ENCODE peak calls at places on chromosomes 3 and 15, in six cellular contexts. One of them, this sample, is unnamed.

GRCh38 chr3:36740822-36741221 is 23.5 kb downstream of the DCLK3 start:
- DNase-seq in hepatocyte: no peak
- DNase-seq in MM.1S: no peak
- DNase-seq in foreskin keratinocyte: no peak
- DNase-seq in colonic mucosa: no peak
- DNase-seq in brain microvascular endothelial cell: no peak
- DNase-seq in this sample: no peak

GRCh38 chr3:196016485-196016884 is 65.4 kb downstream of the TFRC start:
- DNase-seq in hepatocyte: no peak
- DNase-seq in MM.1S: no peak
- DNase-seq in foreskin keratinocyte: peak
- DNase-seq in colonic mucosa: no peak
- DNase-seq in brain microvascular endothelial cell: peak
- DNase-seq in this sample: no peak

GRCh38 chr15:92502930-92503329 is 109.2 kb downstream of the ST8SIA2 start:
- DNase-seq in hepatocyte: no peak
- DNase-seq in MM.1S: no peak
- DNase-seq in foreskin keratinocyte: no peak
- DNase-seq in colonic mucosa: no peak
- DNase-seq in brain microvascular endothelial cell: no peak
- DNase-seq in this sample: no peak

GRCh38 chr3:197809356-197810020 is 18.4 kb downstream of the LRCH3 start:
- DNase-seq in hepatocyte: peak
- DNase-seq in MM.1S: no peak
- DNase-seq in foreskin keratinocyte: no peak
- DNase-seq in colonic mucosa: no peak
- DNase-seq in brain microvascular endothelial cell: peak
- DNase-seq in this sample: no peak

GRCh38 chr3:182019926-182020325 is 308.2 kb downstream of the SOX2 start:
- DNase-seq in hepatocyte: no peak
- DNase-seq in MM.1S: no peak
- DNase-seq in foreskin keratinocyte: no peak
- DNase-seq in colonic mucosa: no peak
- DNase-seq in brain microvascular endothelial cell: no peak
- DNase-seq in this sample: no peak

GRCh38 chr15:101019351-101019750 is 100.2 kb downstream of the LRRK1 start:
- DNase-seq in hepatocyte: no peak
- DNase-seq in MM.1S: no peak
- DNase-seq in foreskin keratinocyte: no peak
- DNase-seq in colonic mucosa: peak
- DNase-seq in brain microvascular endothelial cell: no peak
- DNase-seq in this sample: no peak

GRCh38 chr15:100869151-100869999 is 10.3 kb upstream of the ALDH1A3 start:
- DNase-seq in hepatocyte: no peak
- DNase-seq in MM.1S: no peak
- DNase-seq in foreskin keratinocyte: no peak
- DNase-seq in colonic mucosa: no peak
- DNase-seq in brain microvascular endothelial cell: no peak
- DNase-seq in this sample: no peak

GRCh38 chr3:19467761-19468160 is 319.5 kb downstream of the KCNH8 start:
- DNase-seq in hepatocyte: no peak
- DNase-seq in MM.1S: no peak
- DNase-seq in foreskin keratinocyte: peak
- DNase-seq in colonic mucosa: no peak
- DNase-seq in brain microvascular endothelial cell: no peak
- DNase-seq in this sample: no peak

GRCh38 chr15:47326506-47326905 is 390.8 kb upstream of the SEMA6D start:
- DNase-seq in hepatocyte: no peak
- DNase-seq in MM.1S: no peak
- DNase-seq in foreskin keratinocyte: no peak
- DNase-seq in colonic mucosa: no peak
- DNase-seq in brain microvascular endothelial cell: no peak
- DNase-seq in this sample: no peak

GRCh38 chr3:167740961-167741587 is 5.6 kb downstream of the SERPINI1 start:
- DNase-seq in hepatocyte: peak
- DNase-seq in MM.1S: peak
- DNase-seq in foreskin keratinocyte: no peak
- DNase-seq in colonic mucosa: no peak
- DNase-seq in brain microvascular endothelial cell: peak
- DNase-seq in this sample: peak

GRCh38 chr15:60973637-60974415 is 255.3 kb downstream of the RORA start:
- DNase-seq in hepatocyte: no peak
- DNase-seq in MM.1S: no peak
- DNase-seq in foreskin keratinocyte: peak
- DNase-seq in colonic mucosa: no peak
- DNase-seq in brain microvascular endothelial cell: peak
- DNase-seq in this sample: no peak

GRCh38 chr15:57340673-57341259 is 35.5 kb upstream of the CGNL1 start:
- DNase-seq in hepatocyte: peak
- DNase-seq in MM.1S: peak
- DNase-seq in foreskin keratinocyte: peak
- DNase-seq in colonic mucosa: peak
- DNase-seq in brain microvascular endothelial cell: peak
- DNase-seq in this sample: peak

GRCh38 chr3:129618901-129619671 is 12.6 kb upstream of the PLXND1 start:
- DNase-seq in hepatocyte: no peak
- DNase-seq in MM.1S: no peak
- DNase-seq in foreskin keratinocyte: no peak
- DNase-seq in colonic mucosa: peak
- DNase-seq in brain microvascular endothelial cell: no peak
- DNase-seq in this sample: no peak

GRCh38 chr15:25883860-25884259 is 20.7 kb upstream of the ATP10A start:
- DNase-seq in hepatocyte: no peak
- DNase-seq in MM.1S: no peak
- DNase-seq in foreskin keratinocyte: no peak
- DNase-seq in colonic mucosa: no peak
- DNase-seq in brain microvascular endothelial cell: peak
- DNase-seq in this sample: no peak

GRCh38 chr15:66803182-66803729 is 101.2 kb downstream of the SMAD6 start:
- DNase-seq in hepatocyte: peak
- DNase-seq in MM.1S: no peak
- DNase-seq in foreskin keratinocyte: peak
- DNase-seq in colonic mucosa: peak
- DNase-seq in brain microvascular endothelial cell: peak
- DNase-seq in this sample: peak

GRCh38 chr3:129068291-129068886 is 7.8 kb downstream of the GP9 start:
- DNase-seq in hepatocyte: no peak
- DNase-seq in MM.1S: peak
- DNase-seq in foreskin keratinocyte: no peak
- DNase-seq in colonic mucosa: no peak
- DNase-seq in brain microvascular endothelial cell: no peak
- DNase-seq in this sample: peak

GRCh38 chr3:23387286-23387918 is 184.3 kb downstream of the UBE2E2 start:
- DNase-seq in hepatocyte: no peak
- DNase-seq in MM.1S: no peak
- DNase-seq in foreskin keratinocyte: no peak
- DNase-seq in colonic mucosa: no peak
- DNase-seq in brain microvascular endothelial cell: no peak
- DNase-seq in this sample: no peak

GRCh38 chr15:93311620-93312019 is 222.6 kb upstream of the RGMA start:
- DNase-seq in hepatocyte: no peak
- DNase-seq in MM.1S: no peak
- DNase-seq in foreskin keratinocyte: no peak
- DNase-seq in colonic mucosa: no peak
- DNase-seq in brain microvascular endothelial cell: no peak
- DNase-seq in this sample: no peak

GRCh38 chr15:36737430-36737891 is 158.0 kb downstream of the CDIN1 start:
- DNase-seq in hepatocyte: no peak
- DNase-seq in MM.1S: no peak
- DNase-seq in foreskin keratinocyte: peak
- DNase-seq in colonic mucosa: no peak
- DNase-seq in brain microvascular endothelial cell: peak
- DNase-seq in this sample: no peak

GRCh38 chr3:20809356-20809755 is 623.4 kb upstream of the SGO1 start:
- DNase-seq in hepatocyte: no peak
- DNase-seq in MM.1S: no peak
- DNase-seq in foreskin keratinocyte: peak
- DNase-seq in colonic mucosa: no peak
- DNase-seq in brain microvascular endothelial cell: no peak
- DNase-seq in this sample: no peak

GRCh38 chr15:63277044-63277892 is at the start of gene APH1B:
- DNase-seq in hepatocyte: peak
- DNase-seq in MM.1S: peak
- DNase-seq in foreskin keratinocyte: peak
- DNase-seq in colonic mucosa: peak
- DNase-seq in brain microvascular endothelial cell: no peak
- DNase-seq in this sample: peak

GRCh38 chr15:63283126-63283525 is 5.7 kb downstream of the APH1B start:
- DNase-seq in hepatocyte: no peak
- DNase-seq in MM.1S: no peak
- DNase-seq in foreskin keratinocyte: no peak
- DNase-seq in colonic mucosa: no peak
- DNase-seq in brain microvascular endothelial cell: no peak
- DNase-seq in this sample: no peak

GRCh38 chr15:63274427-63274826 is 3.0 kb upstream of the APH1B start:
- DNase-seq in hepatocyte: no peak
- DNase-seq in MM.1S: no peak
- DNase-seq in foreskin keratinocyte: no peak
- DNase-seq in colonic mucosa: no peak
- DNase-seq in brain microvascular endothelial cell: no peak
- DNase-seq in this sample: no peak

GRCh38 chr15:63276342-63277043 is 912 bp upstream of the APH1B start:
- DNase-seq in hepatocyte: no peak
- DNase-seq in MM.1S: no peak
- DNase-seq in foreskin keratinocyte: peak
- DNase-seq in colonic mucosa: no peak
- DNase-seq in brain microvascular endothelial cell: no peak
- DNase-seq in this sample: no peak

DNA sequence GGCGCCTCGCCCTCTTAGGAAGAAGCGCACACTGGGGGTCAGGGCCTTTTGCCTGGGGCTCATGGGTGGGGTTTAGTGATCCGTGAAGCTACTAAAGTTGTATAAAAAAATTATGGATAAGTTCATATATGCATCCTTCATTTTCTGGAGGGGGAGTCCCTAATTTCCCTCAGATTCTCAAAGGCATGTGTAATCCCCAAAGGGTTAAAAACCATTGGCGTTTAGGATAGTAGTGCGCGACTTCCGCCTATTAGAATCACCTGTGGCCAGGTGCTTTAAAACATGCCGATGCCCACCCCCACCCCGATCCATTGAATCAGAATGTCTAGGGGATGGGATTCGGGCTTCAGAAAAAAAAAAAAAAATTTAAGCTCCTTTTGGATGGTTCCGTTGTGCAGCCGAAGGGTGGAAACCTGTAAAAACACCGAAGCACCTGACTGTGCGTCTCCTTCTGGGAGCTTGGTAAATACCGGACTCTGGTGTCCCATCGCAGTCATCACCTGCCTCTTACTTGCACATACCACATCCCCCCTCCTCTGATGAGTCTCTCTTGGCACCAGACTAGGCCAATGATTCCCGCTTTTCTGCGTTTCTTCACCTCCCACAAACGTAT is 594 bp downstream of the APH1B start:
- DNase-seq in hepatocyte: peak
- DNase-seq in MM.1S: no peak
- DNase-seq in foreskin keratinocyte: peak
- DNase-seq in colonic mucosa: peak
- DNase-seq in brain microvascular endothelial cell: no peak
- DNase-seq in this sample: no peak
- H3K27ac ChIP-seq in hepatocyte: peak
- H3K27ac ChIP-seq in MM.1S: no peak
- H3K27ac ChIP-seq in foreskin keratinocyte: no peak
- H3K27ac ChIP-seq in colonic mucosa: peak
- H3K27ac ChIP-seq in brain microvascular endothelial cell: peak
- H3K27ac ChIP-seq in this sample: peak

GRCh38 chr3:188746291-188746783 is 425.4 kb upstream of the TPRG1 start:
- DNase-seq in hepatocyte: peak
- DNase-seq in MM.1S: no peak
- DNase-seq in foreskin keratinocyte: no peak
- DNase-seq in colonic mucosa: no peak
- DNase-seq in brain microvascular endothelial cell: no peak
- DNase-seq in this sample: no peak

GRCh38 chr3:188745031-188745430 is 426.7 kb upstream of the TPRG1 start:
- DNase-seq in hepatocyte: no peak
- DNase-seq in MM.1S: no peak
- DNase-seq in foreskin keratinocyte: no peak
- DNase-seq in colonic mucosa: no peak
- DNase-seq in brain microvascular endothelial cell: no peak
- DNase-seq in this sample: no peak

GRCh38 chr3:188749830-188750229 is 421.9 kb upstream of the TPRG1 start:
- DNase-seq in hepatocyte: no peak
- DNase-seq in MM.1S: no peak
- DNase-seq in foreskin keratinocyte: no peak
- DNase-seq in colonic mucosa: no peak
- DNase-seq in brain microvascular endothelial cell: no peak
- DNase-seq in this sample: no peak

GRCh38 chr3:188749010-188749617 is 422.7 kb upstream of the TPRG1 start:
- DNase-seq in hepatocyte: no peak
- DNase-seq in MM.1S: peak
- DNase-seq in foreskin keratinocyte: peak
- DNase-seq in colonic mucosa: peak
- DNase-seq in brain microvascular endothelial cell: no peak
- DNase-seq in this sample: no peak

GRCh38 chr3:188747487-188747886 is 424.3 kb upstream of the TPRG1 start:
- DNase-seq in hepatocyte: no peak
- DNase-seq in MM.1S: no peak
- DNase-seq in foreskin keratinocyte: no peak
- DNase-seq in colonic mucosa: no peak
- DNase-seq in brain microvascular endothelial cell: no peak
- DNase-seq in this sample: no peak
- TF ChIP-seq CTCF in hepatocyte: no peak
- TF ChIP-seq CTCF in MM.1S: no peak
- TF ChIP-seq CTCF in foreskin keratinocyte: no peak
- TF ChIP-seq CTCF in colonic mucosa: no peak
- TF ChIP-seq CTCF in brain microvascular endothelial cell: no peak
- TF ChIP-seq CTCF in this sample: no peak

GRCh38 chr15:75065467-75065850 is 42.1 kb downstream of the PPCDC start:
- DNase-seq in hepatocyte: peak
- DNase-seq in MM.1S: peak
- DNase-seq in foreskin keratinocyte: no peak
- DNase-seq in colonic mucosa: no peak
- DNase-seq in brain microvascular endothelial cell: peak
- DNase-seq in this sample: peak
- H3K27ac ChIP-seq in hepatocyte: peak
- H3K27ac ChIP-seq in MM.1S: peak
- H3K27ac ChIP-seq in foreskin keratinocyte: no peak
- H3K27ac ChIP-seq in colonic mucosa: no peak
- H3K27ac ChIP-seq in brain microvascular endothelial cell: no peak
- H3K27ac ChIP-seq in this sample: peak

GRCh38 chr15:39156166-39156565 is 424.7 kb upstream of the THBS1 start:
- DNase-seq in hepatocyte: no peak
- DNase-seq in MM.1S: no peak
- DNase-seq in foreskin keratinocyte: no peak
- DNase-seq in colonic mucosa: no peak
- DNase-seq in brain microvascular endothelial cell: no peak
- DNase-seq in this sample: no peak

GRCh38 chr15:39153718-39154117 is 427.2 kb upstream of the THBS1 start:
- DNase-seq in hepatocyte: peak
- DNase-seq in MM.1S: no peak
- DNase-seq in foreskin keratinocyte: no peak
- DNase-seq in colonic mucosa: peak
- DNase-seq in brain microvascular endothelial cell: no peak
- DNase-seq in this sample: no peak

GRCh38 chr15:39154776-39155175 is 426.1 kb upstream of the THBS1 start:
- DNase-seq in hepatocyte: no peak
- DNase-seq in MM.1S: no peak
- DNase-seq in foreskin keratinocyte: no peak
- DNase-seq in colonic mucosa: no peak
- DNase-seq in brain microvascular endothelial cell: no peak
- DNase-seq in this sample: no peak

GRCh38 chr15:39153058-39153457 is 427.8 kb upstream of the THBS1 start:
- DNase-seq in hepatocyte: no peak
- DNase-seq in MM.1S: no peak
- DNase-seq in foreskin keratinocyte: no peak
- DNase-seq in colonic mucosa: no peak
- DNase-seq in brain microvascular endothelial cell: no peak
- DNase-seq in this sample: no peak

GRCh38 chr15:39154136-39154770 is 426.6 kb upstream of the THBS1 start:
- DNase-seq in hepatocyte: peak
- DNase-seq in MM.1S: no peak
- DNase-seq in foreskin keratinocyte: no peak
- DNase-seq in colonic mucosa: peak
- DNase-seq in brain microvascular endothelial cell: no peak
- DNase-seq in this sample: no peak
- TF ChIP-seq CTCF in hepatocyte: peak
- TF ChIP-seq CTCF in MM.1S: no peak
- TF ChIP-seq CTCF in foreskin keratinocyte: peak
- TF ChIP-seq CTCF in colonic mucosa: peak
- TF ChIP-seq CTCF in brain microvascular endothelial cell: peak
- TF ChIP-seq CTCF in this sample: no peak

This sample was measured in pancreas.